ENCODE peak calls at places on chromosome 9, in six cellular contexts. E is DND-41, W is HCT116, T is GM23338, C is neuronal stem cell, B is IMR-90. V is an unnamed sample.
A peak's percentile ranks its signal among the peaks of the same experiment; 100 is the strongest.

GRCh38 chr9:35852876-35853865 is 17.0 kb downstream of the OR13J1 start:
- DNase-seq in E (no peak), W (no peak), T (no peak), C (no peak), B (no peak), V (no peak)

GRCh38 chr9:104860280-104860679 is 67.7 kb downstream of the ABCA1 start:
- DNase-seq in E (no peak), W (no peak), T (no peak), C (no peak), B (peak; percentile 11), V (peak; percentile 36)

GRCh38 chr9:71806916-71807315 is 38.6 kb upstream of the CEMIP2 start:
- DNase-seq in E (peak; percentile 77), W (peak; percentile 73), T (peak; percentile 91), C (peak; percentile 44), B (peak; percentile 67), V (peak; percentile 79)

GRCh38 chr9:79057576-79057975 is 514.2 kb upstream of the TLE4 start:
- DNase-seq in E (no peak), W (no peak), T (no peak), C (no peak), B (peak; percentile 55), V (peak; percentile 3)

GRCh38 chr9:112061152-112061740 is 113.9 kb downstream of the SUSD1 start:
- DNase-seq in E (peak; percentile 32), W (peak; percentile 61), T (no peak), C (no peak), B (peak; percentile 99), V (peak; percentile 97)

GRCh38 chr9:126165755-126166154 is 160.9 kb upstream of the MVB12B start:
- DNase-seq in E (no peak), W (no peak), T (no peak), C (no peak), B (no peak), V (no peak)

GRCh38 chr9:76215066-76215465 is 179.2 kb downstream of the RFK start:
- DNase-seq in E (no peak), W (no peak), T (no peak), C (no peak), B (peak; percentile 86), V (peak; percentile 69)

GRCh38 chr9:33239922-33240321 is at the start of gene SPINK4:
- DNase-seq in E (no peak), W (no peak), T (no peak), C (no peak), B (peak; percentile 37), V (peak; percentile 37)

GRCh38 chr9:107557236-107557990 is 67.8 kb upstream of the KLF4 start:
- DNase-seq in E (no peak), W (peak; percentile 79), T (no peak), C (no peak), B (peak; percentile 20), V (no peak)

GRCh38 chr9:107534510-107535078 is 45.0 kb upstream of the KLF4 start:
- DNase-seq in E (no peak), W (no peak), T (no peak), C (no peak), B (no peak), V (no peak)

GRCh38 chr9:35729700-35730485 is 2.1 kb downstream of the TLN1 start:
- DNase-seq in E (peak; percentile 63), W (peak; percentile 21), T (peak; percentile 90), C (peak; percentile 31), B (peak; percentile 91), V (peak; percentile 87)

GRCh38 chr9:38417003-38417965 is 7.0 kb downstream of the IGFBPL1 start:
- DNase-seq in E (peak; percentile 44), W (peak; percentile 35), T (peak; percentile 89), C (no peak), B (no peak), V (no peak)

GRCh38 chr9:136726631-136727191 is 14.3 kb downstream of the DIPK1B start:
- DNase-seq in E (peak; percentile 44), W (no peak), T (no peak), C (no peak), B (peak; percentile 31), V (peak; percentile 38)

GRCh38 chr9:132804576-132805295 is 73.3 kb downstream of the AK8 start:
- DNase-seq in E (no peak), W (no peak), T (no peak), C (no peak), B (no peak), V (no peak)

GRCh38 chr9:3261484-3261883 is 264.3 kb downstream of the RFX3 start:
- DNase-seq in E (no peak), W (no peak), T (no peak), C (no peak), B (peak; percentile 45), V (no peak)

GRCh38 chr9:95486318-95486717 is 30.5 kb downstream of the PTCH1 start:
- DNase-seq in E (no peak), W (no peak), T (no peak), C (no peak), B (no peak), V (no peak)

GRCh38 chr9:76621011-76621410 is 143.2 kb upstream of the PCA3 start:
- DNase-seq in E (no peak), W (no peak), T (no peak), C (no peak), B (no peak), V (no peak)

GRCh38 chr9:108761530-108762347 is 94.0 kb downstream of the ACTL7B start:
- DNase-seq in E (peak; percentile 30), W (peak; percentile 33), T (peak; percentile 79), C (peak; percentile 53), B (peak; percentile 51), V (peak; percentile 25)

GRCh38 chr9:115036691-115037090 is 81.3 kb downstream of the TNC start:
- DNase-seq in E (no peak), W (no peak), T (no peak), C (no peak), B (no peak), V (no peak)

DNA sequence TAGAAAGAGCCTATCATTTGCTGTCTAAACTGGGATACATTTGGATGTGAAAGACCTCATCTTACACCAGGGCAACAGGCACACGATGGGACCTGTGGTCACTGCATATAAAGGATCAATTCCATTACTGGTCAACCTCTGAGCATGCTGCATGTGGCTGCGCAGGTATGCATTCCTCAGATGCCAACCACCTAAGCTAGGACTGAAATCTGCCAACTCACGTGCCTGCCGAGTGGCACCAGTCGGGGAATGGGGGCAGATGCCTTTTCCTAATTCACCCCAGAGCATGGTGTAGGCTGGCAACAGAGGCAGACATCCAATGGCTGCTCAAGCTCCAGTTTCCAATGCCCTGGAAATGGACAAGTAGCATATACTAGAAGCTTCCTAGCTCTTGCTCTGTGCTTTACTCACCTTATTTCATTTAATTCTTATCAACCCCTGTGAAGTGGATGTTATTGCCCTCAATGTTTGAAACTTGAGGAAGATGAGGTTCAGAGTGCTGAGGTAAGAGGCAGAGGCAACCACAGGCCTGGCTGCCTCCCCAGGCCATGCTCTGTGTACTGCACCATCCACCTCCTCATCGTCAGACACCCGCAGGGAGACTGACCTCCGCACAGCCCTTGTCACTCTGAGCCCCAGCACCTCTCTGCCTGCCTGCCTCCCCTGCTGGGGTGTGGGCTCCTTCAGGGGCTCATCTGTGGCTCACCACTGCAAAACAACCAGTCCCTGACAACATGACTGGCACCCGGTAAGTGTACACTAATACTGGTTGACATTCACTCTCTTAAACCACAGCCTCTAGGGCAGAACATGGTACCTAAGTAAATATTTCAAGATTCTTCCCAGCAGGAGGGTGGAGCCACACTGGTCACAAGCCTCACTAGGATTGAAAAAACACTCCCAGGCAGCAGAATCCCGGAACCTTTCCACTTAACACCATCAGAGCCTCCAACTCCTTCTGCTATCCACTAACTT is 228.5 kb downstream of the CRB2 start:
- DNase-seq in E (no peak), W (no peak), T (no peak), C (no peak), B (no peak), V (no peak)
- H2AFZ ChIP-seq in E (no peak overlapping the region), W (no peak overlapping the region), T (no peak overlapping the region), C (no peak overlapping the region), B (no peak overlapping the region), V (no peak overlapping the region)

DNA sequence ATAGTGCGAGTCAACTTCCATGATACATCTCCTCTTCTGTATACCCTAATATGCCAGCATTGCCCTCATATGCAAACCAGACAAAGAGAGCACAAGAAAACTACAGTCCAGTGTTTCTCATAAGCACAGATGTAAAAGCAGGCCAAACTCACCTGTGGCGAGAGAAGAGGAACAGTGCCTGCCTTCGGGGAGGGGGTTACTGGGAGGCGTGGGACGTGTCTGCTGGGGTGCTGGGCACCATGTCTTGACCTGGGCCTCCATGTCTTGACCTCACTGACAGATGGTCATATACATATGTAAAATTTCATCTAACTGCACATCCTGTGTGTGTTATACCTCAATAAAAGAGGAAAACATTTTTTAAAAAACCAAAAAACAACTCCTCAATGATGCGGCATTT is 159.3 kb upstream of the PPP1R26 start:
- DNase-seq in E (no peak), W (no peak), T (no peak), C (no peak), B (no peak), V (no peak)
- H3K36me3 ChIP-seq in E (no peaks in the 10 kb centered on the region), W (no peaks in the 10 kb centered on the region), T (no peaks in the 10 kb centered on the region), C (no peaks in the 10 kb centered on the region), B (no peaks in the 10 kb centered on the region), V (no peaks in the 10 kb centered on the region)

DNA sequence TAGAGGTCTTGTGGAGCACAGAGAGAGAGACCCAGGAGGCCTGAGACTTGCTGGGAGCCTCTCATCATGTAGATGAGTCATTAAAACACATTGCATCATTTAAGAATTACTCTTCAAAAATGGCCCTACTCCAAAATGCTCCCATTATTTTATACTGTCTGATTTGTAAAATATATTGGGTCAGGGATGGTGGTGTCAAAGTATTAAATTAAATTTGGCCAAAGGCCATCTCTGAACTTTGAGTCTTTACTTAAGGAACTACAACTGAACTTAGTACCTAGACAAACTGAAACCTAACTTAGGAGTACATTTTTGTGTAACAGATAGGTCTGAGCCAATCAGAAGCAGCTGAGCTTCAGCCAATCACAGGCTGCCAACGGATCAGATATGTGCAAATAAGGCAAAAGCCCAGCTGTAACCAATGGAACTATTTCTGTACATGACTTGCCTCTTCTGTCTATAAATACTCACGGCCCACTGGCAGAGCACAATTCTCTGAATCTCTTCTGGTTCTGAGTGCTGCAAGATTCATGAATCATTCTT is 657.2 kb downstream of the TLE1 start:
- DNase-seq in E (no peak), W (no peak), T (no peak), C (no peak), B (peak; percentile 89), V (peak; percentile 95)
- H2AFZ ChIP-seq in E (no peak overlapping the region), W (no peak overlapping the region), T (no peak overlapping the region), C (no peak overlapping the region), B (no peak overlapping the region), V (no peak overlapping the region)

GRCh38 chr9:109831996-109832395 is 52.0 kb downstream of the PALM2AKAP2 start:
- DNase-seq in E (no peak), W (no peak), T (no peak), C (no peak), B (no peak), V (no peak)
- H3K36me3 ChIP-seq in E (no peaks in the 10 kb centered on the region), W (no peaks in the 10 kb centered on the region), T (no peaks in the 10 kb centered on the region), C (no peaks in the 10 kb centered on the region), B (no peaks in the 10 kb centered on the region), V (no peaks in the 10 kb centered on the region)

DNA sequence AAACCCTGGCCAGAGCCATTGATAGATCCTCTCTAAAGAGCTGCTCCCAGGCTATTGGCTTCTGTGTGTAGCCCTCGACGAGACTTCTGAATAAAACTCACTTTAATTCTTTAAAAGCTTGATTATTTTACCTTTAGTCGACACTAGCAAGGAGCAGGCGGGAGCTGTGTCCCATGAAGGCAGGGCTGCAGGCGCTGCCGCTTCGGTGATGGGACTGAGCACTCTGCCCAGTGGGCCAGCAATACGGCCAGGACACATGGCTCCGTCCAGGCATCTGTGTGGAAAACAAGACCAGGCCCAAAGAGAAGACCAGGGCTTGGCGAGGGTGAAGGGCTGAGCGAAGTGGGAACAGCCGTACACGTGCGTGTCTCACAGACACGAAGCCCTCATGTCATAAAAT is 365.9 kb downstream of the GADD45G start:
- DNase-seq in E (no peak), W (no peak), T (no peak), C (no peak), B (no peak), V (no peak)
- H2AFZ ChIP-seq in E (no peak overlapping the region), W (no peak overlapping the region), T (peak overlapping the region; percentile 66), C (no peak overlapping the region), B (no peak overlapping the region), V (no peak overlapping the region)

V was measured in fibroblast of lung.